ENCODE peak calls at places on chromosomes 6 and 20, in six cellular contexts. H is ovary, O is heart left ventricle, E is upper lobe of left lung, Z is sigmoid colon, R is uterus. W is an unnamed sample. For H3K36me3, the result is how much of the 10 kb centered on the place peaks cover.

GRCh38 chr20:57751411-57751810 is 41.6 kb upstream of the PMEPA1 start:
- DNase-seq in H (no peak), O (no peak), E (no peak), Z (peak), R (no peak), W (no peak)

GRCh38 chr6:14125346-14125745 is 7.8 kb downstream of the CD83 start:
- DNase-seq in H (no peak), O (no peak), E (no peak), Z (no peak), R (no peak), W (no peak)

GRCh38 chr6:139282684-139283083 is 9.1 kb downstream of the TXLNB start:
- DNase-seq in H (no peak), O (no peak), E (no peak), Z (no peak), R (no peak), W (no peak)

GRCh38 chr6:170178561-170179477 is 112.1 kb downstream of the DLL1 start:
- DNase-seq in H (peak), O (no peak), E (peak), Z (peak), R (no peak), W (peak)

GRCh38 chr6:20630617-20631448 is 96.6 kb downstream of the CDKAL1 start:
- DNase-seq in H (no peak), O (no peak), E (no peak), Z (no peak), R (no peak), W (no peak)

GRCh38 chr6:139577124-139577800 is 202.8 kb upstream of the CITED2 start:
- DNase-seq in H (peak), O (no peak), E (no peak), Z (no peak), R (no peak), W (peak)

GRCh38 chr6:76351275-76351674 is 278.8 kb upstream of the IMPG1 start:
- DNase-seq in H (no peak), O (no peak), E (no peak), Z (no peak), R (no peak), W (no peak)

GRCh38 chr6:45376310-45377040 is 1.3 kb downstream of the SUPT3H start:
- DNase-seq in H (no peak), O (no peak), E (no peak), Z (no peak), R (no peak), W (no peak)

GRCh38 chr20:46285740-46286139 is 22.6 kb downstream of the CDH22 start:
- DNase-seq in H (no peak), O (no peak), E (no peak), Z (no peak), R (no peak), W (no peak)

GRCh38 chr6:166798652-166799051 is 157.7 kb downstream of the RNASET2 start:
- DNase-seq in H (no peak), O (no peak), E (no peak), Z (no peak), R (no peak), W (no peak)

GRCh38 chr6:125773387-125774341 is 17.1 kb upstream of the NCOA7 start:
- DNase-seq in H (no peak), O (no peak), E (no peak), Z (no peak), R (no peak), W (no peak)

GRCh38 chr6:5084192-5084786 is 852 bp upstream of the PPP1R3G start:
- DNase-seq in H (peak), O (peak), E (no peak), Z (peak), R (peak), W (no peak)

GRCh38 chr6:151847064-151847463 is 39.6 kb downstream of the ESR1 start:
- DNase-seq in H (peak), O (no peak), E (no peak), Z (no peak), R (no peak), W (no peak)

GRCh38 chr6:113442040-113442439 is 415.1 kb upstream of the MARCKS start:
- DNase-seq in H (no peak), O (no peak), E (no peak), Z (no peak), R (no peak), W (no peak)

GRCh38 chr20:33043731-33044181 is 9.9 kb upstream of the BPIFB3 start:
- DNase-seq in H (no peak), O (no peak), E (no peak), Z (no peak), R (no peak), W (no peak)

GRCh38 chr20:25283221-25283951 is 35.5 kb downstream of the PYGB start:
- DNase-seq in H (peak), O (peak), E (peak), Z (peak), R (peak), W (no peak)

GRCh38 chr20:10524034-10524476 is 89.0 kb downstream of the SLX4IP start:
- DNase-seq in H (peak), O (no peak), E (no peak), Z (peak), R (peak), W (no peak)

GRCh38 chr20:44962483-44962882 is 2.3 kb upstream of the TOMM34 start:
- DNase-seq in H (no peak), O (no peak), E (no peak), Z (no peak), R (no peak), W (no peak)

GRCh38 chr6:63764318-63764916 is 128.8 kb downstream of the PHF3 start:
- DNase-seq in H (no peak), O (no peak), E (no peak), Z (no peak), R (no peak), W (no peak)

GRCh38 chr6:30789606-30790005 is 45.3 kb upstream of the IER3 start:
- DNase-seq in H (no peak), O (no peak), E (no peak), Z (no peak), R (no peak), W (no peak)

GRCh38 chr20:20207291-20207690 is 155.0 kb downstream of the CFAP61 start:
- DNase-seq in H (no peak), O (no peak), E (no peak), Z (no peak), R (no peak), W (no peak)

GRCh38 chr6:20417819-20418218 is 16.1 kb downstream of the E2F3 start:
- DNase-seq in H (no peak), O (no peak), E (no peak), Z (no peak), R (no peak), W (no peak)

GRCh38 chr20:46021361-46022359 is 7.4 kb upstream of the SLC12A5 start:
- DNase-seq in H (peak), O (no peak), E (no peak), Z (no peak), R (no peak), W (no peak)

GRCh38 chr6:29507319-29507718 is 19.6 kb upstream of the MAS1L start:
- DNase-seq in H (no peak), O (no peak), E (no peak), Z (no peak), R (no peak), W (no peak)

GRCh38 chr6:96649926-96650325 is 87.0 kb downstream of the FHL5 start:
- DNase-seq in H (no peak), O (no peak), E (no peak), Z (no peak), R (no peak), W (no peak)

GRCh38 chr6:129844118-129844891 is 16.8 kb downstream of the TMEM244 start:
- DNase-seq in H (no peak), O (no peak), E (no peak), Z (no peak), R (no peak), W (no peak)

GRCh38 chr6:71373943-71374342 is 85.3 kb downstream of the OGFRL1 start:
- DNase-seq in H (no peak), O (no peak), E (no peak), Z (no peak), R (no peak), W (no peak)

GRCh38 chr20:3606021-3606420 is 57.2 kb downstream of the GFRA4 start:
- DNase-seq in H (no peak), O (no peak), E (no peak), Z (no peak), R (no peak), W (no peak)

GRCh38 chr6:144150673-144151009 is 324 bp downstream of the STX11 start:
- DNase-seq in H (no peak), O (peak), E (peak), Z (no peak), R (no peak), W (no peak)

GRCh38 chr6:9412951-9413559 is 977.7 kb upstream of the SLC35B3 start:
- DNase-seq in H (no peak), O (no peak), E (peak), Z (no peak), R (no peak), W (no peak)

GRCh38 chr6:90483116-90483839 is 103.6 kb downstream of the MAP3K7 start:
- DNase-seq in H (no peak), O (no peak), E (no peak), Z (no peak), R (no peak), W (no peak)

GRCh38 chr6:156425374-156425773 is 351.8 kb upstream of the ARID1B start:
- DNase-seq in H (no peak), O (no peak), E (no peak), Z (no peak), R (no peak), W (no peak)

GRCh38 chr20:62361799-62362589 is 5.1 kb downstream of the LAMA5 start:
- DNase-seq in H (peak), O (peak), E (peak), Z (peak), R (no peak), W (peak)

GRCh38 chr20:3980260-3981131 is 34.9 kb downstream of the RNF24 start:
- DNase-seq in H (no peak), O (no peak), E (no peak), Z (no peak), R (no peak), W (no peak)

GRCh38 chr20:62376112-62377063 is 9.3 kb upstream of the LAMA5 start:
- DNase-seq in H (no peak), O (peak), E (peak), Z (peak), R (peak), W (no peak)

GRCh38 chr6:157388924-157389323 is 7.9 kb downstream of the ZDHHC14 start:
- DNase-seq in H (no peak), O (no peak), E (no peak), Z (no peak), R (no peak), W (no peak)

GRCh38 chr6:96724641-96725040 is 112.6 kb downstream of the GPR63 start:
- DNase-seq in H (no peak), O (no peak), E (no peak), Z (no peak), R (no peak), W (no peak)

GRCh38 chr20:51752343-51752951 is 15.7 kb downstream of the ATP9A start:
- DNase-seq in H (no peak), O (no peak), E (no peak), Z (no peak), R (no peak), W (no peak)

GRCh38 chr6:158607411-158608170 is 37.0 kb downstream of the DYNLT1 start:
- DNase-seq in H (no peak), O (no peak), E (no peak), Z (no peak), R (no peak), W (no peak)

GRCh38 chr6:158609455-158610155 is 34.9 kb downstream of the DYNLT1 start:
- DNase-seq in H (no peak), O (no peak), E (no peak), Z (no peak), R (no peak), W (no peak)

GRCh38 chr6:158606935-158607334 is 37.6 kb downstream of the DYNLT1 start:
- DNase-seq in H (no peak), O (no peak), E (no peak), Z (no peak), R (no peak), W (no peak)

GRCh38 chr6:158610319-158610968 is 34.1 kb downstream of the DYNLT1 start:
- DNase-seq in H (no peak), O (no peak), E (no peak), Z (peak), R (no peak), W (no peak)

DNA sequence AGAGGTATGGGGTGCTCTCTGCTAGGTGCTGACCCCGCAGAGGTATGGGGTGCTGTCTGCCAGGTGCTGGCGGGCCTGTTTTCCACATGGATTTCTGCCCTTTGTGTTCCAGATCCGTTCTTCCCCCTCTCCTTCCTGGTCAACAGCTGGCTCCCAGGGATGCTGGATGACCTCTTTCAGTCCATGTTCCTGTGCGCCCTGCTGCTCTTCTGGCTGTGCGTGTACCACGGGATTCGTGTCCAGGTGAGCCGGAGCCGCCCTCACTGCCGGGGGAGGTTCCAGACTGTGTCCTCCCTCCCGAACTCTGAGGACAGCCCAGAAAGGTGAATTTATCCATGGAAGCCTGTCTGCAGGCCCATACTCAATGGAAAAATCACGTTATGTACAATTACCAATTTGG is 36.3 kb downstream of the DYNLT1 start:
- DNase-seq in H (no peak), O (no peak), E (no peak), Z (no peak), R (no peak), W (no peak)
- H3K36me3 ChIP-seq in H (under half), O (under half), E (half or more), Z (under half), R (under half), W (under half)

DNA sequence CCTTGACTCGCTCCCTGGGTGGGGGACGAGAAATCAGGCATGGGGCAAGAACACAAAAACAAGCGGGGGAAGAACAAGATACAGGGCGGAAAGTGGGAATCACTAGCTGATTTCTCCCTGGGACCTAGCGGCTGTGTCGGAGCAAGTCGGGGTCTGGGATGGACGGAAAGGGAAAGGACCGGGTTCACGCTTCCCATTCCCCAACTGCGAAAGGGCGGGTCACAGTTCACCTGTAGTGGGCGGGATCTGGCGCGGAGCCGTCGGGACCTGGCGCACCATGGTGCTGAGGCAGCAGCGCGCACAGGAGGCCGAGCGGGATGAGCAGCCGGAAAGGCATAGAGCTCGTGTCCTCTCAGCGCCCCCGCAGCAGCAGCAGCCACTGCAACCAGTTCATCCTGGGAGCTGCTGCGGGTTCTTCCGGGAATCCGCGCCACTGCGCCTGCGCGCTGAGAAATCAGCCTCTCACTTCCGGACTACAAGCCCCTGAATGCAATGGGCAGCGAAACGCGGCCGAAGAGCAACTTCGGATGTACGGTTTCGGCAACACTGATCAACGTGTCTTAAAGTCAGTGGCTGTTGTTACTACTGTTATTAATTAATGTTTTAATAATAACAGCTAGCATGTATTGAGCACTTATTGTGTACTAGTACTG is at the start of gene EDEM2:
- DNase-seq in H (peak), O (peak), E (peak), Z (peak), R (peak), W (peak)
- TF ChIP-seq POLR2A in H (peak), O (peak), E (peak), Z (peak), R (peak), W (peak)

GRCh38 chr6:34083227-34083889 is 62.5 kb downstream of the GRM4 start:
- DNase-seq in H (no peak), O (no peak), E (no peak), Z (no peak), R (no peak), W (no peak)

GRCh38 chr6:34085453-34086170 is 60.3 kb downstream of the GRM4 start:
- DNase-seq in H (no peak), O (no peak), E (no peak), Z (no peak), R (no peak), W (no peak)

GRCh38 chr6:34082348-34082747 is 63.5 kb downstream of the GRM4 start:
- DNase-seq in H (no peak), O (no peak), E (no peak), Z (no peak), R (no peak), W (no peak)

GRCh38 chr6:34084591-34085280 is 61.2 kb downstream of the GRM4 start:
- DNase-seq in H (no peak), O (no peak), E (no peak), Z (no peak), R (no peak), W (no peak)

DNA sequence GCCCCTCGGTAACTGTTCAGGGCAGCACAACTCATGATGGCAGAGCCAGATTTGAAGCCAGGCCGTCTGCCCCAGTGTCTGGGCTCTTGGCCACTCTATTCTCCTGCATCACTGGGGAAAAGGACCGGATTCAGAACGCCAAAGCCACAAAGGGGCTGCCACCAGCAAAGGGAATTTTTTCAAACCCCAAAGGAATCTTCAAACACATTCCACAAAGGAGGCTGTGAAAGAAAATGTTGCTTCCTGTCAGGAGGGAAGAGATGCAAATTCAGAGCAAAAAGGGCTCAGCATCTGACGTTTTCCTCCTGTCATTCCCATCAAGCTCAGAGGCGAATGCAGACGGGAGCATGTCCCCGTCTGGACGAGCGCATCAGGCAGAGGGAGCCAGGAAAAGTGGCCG is 63.1 kb downstream of the GRM4 start:
- DNase-seq in H (no peak), O (no peak), E (no peak), Z (no peak), R (no peak), W (no peak)
- H3K36me3 ChIP-seq in H (under half), O (under half), E (under half), Z (under half), R (under half), W (under half)

DNA sequence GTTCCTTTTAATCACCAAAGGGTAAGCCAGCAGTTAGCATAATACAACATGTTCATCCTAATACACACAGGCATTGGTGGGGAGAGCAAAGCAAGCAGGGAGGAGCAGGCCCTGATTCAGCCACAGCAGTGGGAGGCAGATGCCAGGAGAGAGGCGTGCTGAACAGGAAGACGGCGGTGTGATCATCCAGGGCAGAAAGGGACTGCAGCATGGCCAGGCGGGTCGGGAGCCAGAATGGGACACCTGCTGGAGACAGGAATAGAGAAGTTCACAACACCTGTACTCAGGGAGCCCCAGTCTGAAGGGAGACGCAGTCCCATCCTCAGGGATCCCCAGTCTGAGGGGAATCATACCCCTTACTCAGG is 293.4 kb downstream of the LRFN2 start:
- DNase-seq in H (no peak), O (no peak), E (no peak), Z (no peak), R (no peak), W (no peak)
- TF ChIP-seq POLR2A in H (no peak), O (no peak), E (no peak), Z (no peak), R (no peak), W (no peak)

W was measured in prostate gland.